ENCODE peak calls at places on chromosomes 1 and 21, in six cellular contexts. One of them, this sample, is unnamed.

GRCh38 chr1:93653656-93654055 is 28.0 kb downstream of the BCAR3 start:
- DNase-seq in breast epithelium: no peak
- DNase-seq in transverse colon: no peak
- DNase-seq in ovary: no peak
- DNase-seq in endothelial cell of umbilical vein: no peak
- DNase-seq in stomach: no peak
- DNase-seq in this sample: no peak

GRCh38 chr21:33380483-33380998 is 22.7 kb upstream of the IFNGR2 start:
- DNase-seq in breast epithelium: peak
- DNase-seq in transverse colon: peak
- DNase-seq in ovary: peak
- DNase-seq in endothelial cell of umbilical vein: peak
- DNase-seq in stomach: peak
- DNase-seq in this sample: peak

GRCh38 chr1:50268049-50268448 is 155.2 kb downstream of the DMRTA2 start:
- DNase-seq in breast epithelium: no peak
- DNase-seq in transverse colon: no peak
- DNase-seq in ovary: no peak
- DNase-seq in endothelial cell of umbilical vein: no peak
- DNase-seq in stomach: no peak
- DNase-seq in this sample: no peak

GRCh38 chr21:36186506-36187399 is 30.1 kb downstream of the DOP1B start:
- DNase-seq in breast epithelium: no peak
- DNase-seq in transverse colon: no peak
- DNase-seq in ovary: no peak
- DNase-seq in endothelial cell of umbilical vein: no peak
- DNase-seq in stomach: no peak
- DNase-seq in this sample: no peak

GRCh38 chr21:46150073-46150472 is 5.3 kb downstream of the FTCD start:
- DNase-seq in breast epithelium: peak
- DNase-seq in transverse colon: peak
- DNase-seq in ovary: peak
- DNase-seq in endothelial cell of umbilical vein: no peak
- DNase-seq in stomach: no peak
- DNase-seq in this sample: peak

GRCh38 chr1:22044690-22045420 is 7.7 kb upstream of the CDC42 start:
- DNase-seq in breast epithelium: no peak
- DNase-seq in transverse colon: no peak
- DNase-seq in ovary: no peak
- DNase-seq in endothelial cell of umbilical vein: no peak
- DNase-seq in stomach: no peak
- DNase-seq in this sample: no peak

GRCh38 chr1:240658312-240658975 is 46.5 kb upstream of the GREM2 start:
- DNase-seq in breast epithelium: no peak
- DNase-seq in transverse colon: no peak
- DNase-seq in ovary: no peak
- DNase-seq in endothelial cell of umbilical vein: no peak
- DNase-seq in stomach: no peak
- DNase-seq in this sample: no peak

GRCh38 chr1:202279806-202280205 is 61.9 kb downstream of the UBE2T start:
- DNase-seq in breast epithelium: no peak
- DNase-seq in transverse colon: no peak
- DNase-seq in ovary: no peak
- DNase-seq in endothelial cell of umbilical vein: peak
- DNase-seq in stomach: no peak
- DNase-seq in this sample: no peak

GRCh38 chr1:63798284-63798683 is 24.5 kb downstream of the ROR1 start:
- DNase-seq in breast epithelium: no peak
- DNase-seq in transverse colon: no peak
- DNase-seq in ovary: no peak
- DNase-seq in endothelial cell of umbilical vein: no peak
- DNase-seq in stomach: no peak
- DNase-seq in this sample: no peak

GRCh38 chr1:9238550-9238949 is 4.0 kb downstream of the H6PD start:
- DNase-seq in breast epithelium: no peak
- DNase-seq in transverse colon: no peak
- DNase-seq in ovary: no peak
- DNase-seq in endothelial cell of umbilical vein: peak
- DNase-seq in stomach: no peak
- DNase-seq in this sample: no peak

GRCh38 chr1:172340520-172340919 is 80.0 kb upstream of the C1orf105 start:
- DNase-seq in breast epithelium: no peak
- DNase-seq in transverse colon: no peak
- DNase-seq in ovary: no peak
- DNase-seq in endothelial cell of umbilical vein: no peak
- DNase-seq in stomach: no peak
- DNase-seq in this sample: no peak

GRCh38 chr1:205317311-205317917 is 4.1 kb downstream of the NUAK2 start:
- DNase-seq in breast epithelium: peak
- DNase-seq in transverse colon: peak
- DNase-seq in ovary: peak
- DNase-seq in endothelial cell of umbilical vein: peak
- DNase-seq in stomach: peak
- DNase-seq in this sample: peak

GRCh38 chr1:242754061-242754648 is 229.7 kb upstream of the PLD5 start:
- DNase-seq in breast epithelium: no peak
- DNase-seq in transverse colon: no peak
- DNase-seq in ovary: no peak
- DNase-seq in endothelial cell of umbilical vein: no peak
- DNase-seq in stomach: no peak
- DNase-seq in this sample: no peak

GRCh38 chr1:81664341-81664740 is 136.4 kb upstream of the ADGRL2 start:
- DNase-seq in breast epithelium: no peak
- DNase-seq in transverse colon: no peak
- DNase-seq in ovary: no peak
- DNase-seq in endothelial cell of umbilical vein: no peak
- DNase-seq in stomach: no peak
- DNase-seq in this sample: no peak

GRCh38 chr1:5751171-5751556 is 241.1 kb downstream of the NPHP4 start:
- DNase-seq in breast epithelium: peak
- DNase-seq in transverse colon: no peak
- DNase-seq in ovary: no peak
- DNase-seq in endothelial cell of umbilical vein: no peak
- DNase-seq in stomach: no peak
- DNase-seq in this sample: peak

GRCh38 chr1:111656093-111657017 is 36.8 kb downstream of the RAP1A start:
- DNase-seq in breast epithelium: no peak
- DNase-seq in transverse colon: peak
- DNase-seq in ovary: no peak
- DNase-seq in endothelial cell of umbilical vein: peak
- DNase-seq in stomach: no peak
- DNase-seq in this sample: no peak

GRCh38 chr1:28822779-28823178 is 10.8 kb downstream of the OPRD1 start:
- DNase-seq in breast epithelium: no peak
- DNase-seq in transverse colon: no peak
- DNase-seq in ovary: no peak
- DNase-seq in endothelial cell of umbilical vein: no peak
- DNase-seq in stomach: no peak
- DNase-seq in this sample: no peak

GRCh38 chr1:91176250-91176649 is 154.4 kb upstream of the ZNF644 start:
- DNase-seq in breast epithelium: no peak
- DNase-seq in transverse colon: no peak
- DNase-seq in ovary: no peak
- DNase-seq in endothelial cell of umbilical vein: no peak
- DNase-seq in stomach: no peak
- DNase-seq in this sample: no peak

GRCh38 chr1:91190996-91191395 is 169.2 kb upstream of the ZNF644 start:
- DNase-seq in breast epithelium: no peak
- DNase-seq in transverse colon: no peak
- DNase-seq in ovary: no peak
- DNase-seq in endothelial cell of umbilical vein: no peak
- DNase-seq in stomach: no peak
- DNase-seq in this sample: no peak

GRCh38 chr1:93629101-93630059 is 52.3 kb downstream of the BCAR3 start:
- DNase-seq in breast epithelium: no peak
- DNase-seq in transverse colon: peak
- DNase-seq in ovary: no peak
- DNase-seq in endothelial cell of umbilical vein: peak
- DNase-seq in stomach: no peak
- DNase-seq in this sample: no peak

GRCh38 chr1:201330541-201330940 is 46.9 kb downstream of the TNNT2 start:
- DNase-seq in breast epithelium: no peak
- DNase-seq in transverse colon: no peak
- DNase-seq in ovary: no peak
- DNase-seq in endothelial cell of umbilical vein: no peak
- DNase-seq in stomach: no peak
- DNase-seq in this sample: no peak

GRCh38 chr21:43842742-43843141 is 22.3 kb upstream of the AGPAT3 start:
- DNase-seq in breast epithelium: no peak
- DNase-seq in transverse colon: no peak
- DNase-seq in ovary: no peak
- DNase-seq in endothelial cell of umbilical vein: no peak
- DNase-seq in stomach: no peak
- DNase-seq in this sample: no peak

GRCh38 chr1:17579951-17580939 is 40.7 kb downstream of the ARHGEF10L start:
- DNase-seq in breast epithelium: no peak
- DNase-seq in transverse colon: peak
- DNase-seq in ovary: no peak
- DNase-seq in endothelial cell of umbilical vein: no peak
- DNase-seq in stomach: peak
- DNase-seq in this sample: peak

GRCh38 chr1:21764615-21765423 is 18.1 kb downstream of the USP48 start:
- DNase-seq in breast epithelium: no peak
- DNase-seq in transverse colon: no peak
- DNase-seq in ovary: no peak
- DNase-seq in endothelial cell of umbilical vein: peak
- DNase-seq in stomach: peak
- DNase-seq in this sample: peak

GRCh38 chr1:36178479-36179219 is 22.7 kb downstream of the MAP7D1 start:
- DNase-seq in breast epithelium: no peak
- DNase-seq in transverse colon: peak
- DNase-seq in ovary: no peak
- DNase-seq in endothelial cell of umbilical vein: no peak
- DNase-seq in stomach: peak
- DNase-seq in this sample: peak

GRCh38 chr1:26772687-26773086 is 15.1 kb upstream of the PIGV start:
- DNase-seq in breast epithelium: no peak
- DNase-seq in transverse colon: no peak
- DNase-seq in ovary: no peak
- DNase-seq in endothelial cell of umbilical vein: peak
- DNase-seq in stomach: no peak
- DNase-seq in this sample: no peak

GRCh38 chr1:171134194-171134924 is 43.7 kb downstream of the FMO3 start:
- DNase-seq in breast epithelium: no peak
- DNase-seq in transverse colon: no peak
- DNase-seq in ovary: no peak
- DNase-seq in endothelial cell of umbilical vein: no peak
- DNase-seq in stomach: no peak
- DNase-seq in this sample: no peak

GRCh38 chr1:157189986-157190982 is 52.1 kb upstream of the ETV3 start:
- DNase-seq in breast epithelium: no peak
- DNase-seq in transverse colon: no peak
- DNase-seq in ovary: no peak
- DNase-seq in endothelial cell of umbilical vein: no peak
- DNase-seq in stomach: no peak
- DNase-seq in this sample: no peak

GRCh38 chr1:77834771-77835334 is 53.6 kb upstream of the NEXN start:
- DNase-seq in breast epithelium: no peak
- DNase-seq in transverse colon: peak
- DNase-seq in ovary: no peak
- DNase-seq in endothelial cell of umbilical vein: peak
- DNase-seq in stomach: no peak
- DNase-seq in this sample: no peak

GRCh38 chr1:223007250-223007649 is 135.8 kb downstream of the TLR5 start:
- DNase-seq in breast epithelium: no peak
- DNase-seq in transverse colon: no peak
- DNase-seq in ovary: no peak
- DNase-seq in endothelial cell of umbilical vein: no peak
- DNase-seq in stomach: no peak
- DNase-seq in this sample: peak

GRCh38 chr1:223006794-223007193 is 136.3 kb downstream of the TLR5 start:
- DNase-seq in breast epithelium: no peak
- DNase-seq in transverse colon: no peak
- DNase-seq in ovary: no peak
- DNase-seq in endothelial cell of umbilical vein: no peak
- DNase-seq in stomach: no peak
- DNase-seq in this sample: no peak

GRCh38 chr1:223003549-223003948 is 139.5 kb downstream of the TLR5 start:
- DNase-seq in breast epithelium: no peak
- DNase-seq in transverse colon: no peak
- DNase-seq in ovary: no peak
- DNase-seq in endothelial cell of umbilical vein: no peak
- DNase-seq in stomach: no peak
- DNase-seq in this sample: no peak

GRCh38 chr1:223000549-223001135 is 142.4 kb downstream of the TLR5 start:
- DNase-seq in breast epithelium: no peak
- DNase-seq in transverse colon: no peak
- DNase-seq in ovary: no peak
- DNase-seq in endothelial cell of umbilical vein: no peak
- DNase-seq in stomach: no peak
- DNase-seq in this sample: peak

GRCh38 chr1:223001653-223002634 is 141.1 kb downstream of the TLR5 start:
- DNase-seq in breast epithelium: no peak
- DNase-seq in transverse colon: no peak
- DNase-seq in ovary: no peak
- DNase-seq in endothelial cell of umbilical vein: no peak
- DNase-seq in stomach: no peak
- DNase-seq in this sample: no peak
- TF ChIP-seq CTCF in breast epithelium: no peak
- TF ChIP-seq CTCF in transverse colon: no peak
- TF ChIP-seq CTCF in ovary: no peak
- TF ChIP-seq CTCF in endothelial cell of umbilical vein: peak
- TF ChIP-seq CTCF in stomach: no peak
- TF ChIP-seq CTCF in this sample: no peak

GRCh38 chr1:46246548-46247432 is 773 bp upstream of the RAD54L start:
- DNase-seq in breast epithelium: peak
- DNase-seq in transverse colon: peak
- DNase-seq in ovary: peak
- DNase-seq in endothelial cell of umbilical vein: no peak
- DNase-seq in stomach: no peak
- DNase-seq in this sample: peak
- TF ChIP-seq POLR2A in breast epithelium: no peak
- TF ChIP-seq POLR2A in transverse colon: peak
- TF ChIP-seq POLR2A in ovary: no peak
- TF ChIP-seq POLR2A in endothelial cell of umbilical vein: no peak
- TF ChIP-seq POLR2A in stomach: no peak
- TF ChIP-seq POLR2A in this sample: peak

DNA sequence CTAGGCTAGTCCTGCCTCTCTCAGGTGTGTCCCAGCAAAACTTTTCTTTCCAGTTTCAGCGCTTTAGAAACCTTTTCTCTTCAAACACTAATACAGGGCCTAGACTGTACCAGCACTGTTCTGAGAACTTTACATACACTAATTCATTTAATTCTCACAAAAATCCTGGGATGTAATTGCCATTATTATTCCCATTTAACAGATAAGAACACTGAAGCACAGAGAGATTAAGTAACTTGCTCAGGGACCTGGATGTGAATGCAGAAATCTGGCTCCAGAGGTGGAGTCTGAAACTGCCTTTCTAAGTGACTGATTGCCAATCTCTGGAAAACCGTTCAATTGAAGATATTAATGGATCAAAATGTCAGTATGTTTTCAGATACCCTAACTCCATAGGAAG is 849 bp upstream of the UCK2 start:
- DNase-seq in breast epithelium: no peak
- DNase-seq in transverse colon: no peak
- DNase-seq in ovary: no peak
- DNase-seq in endothelial cell of umbilical vein: no peak
- DNase-seq in stomach: no peak
- DNase-seq in this sample: no peak
- TF ChIP-seq CTCF in breast epithelium: no peak
- TF ChIP-seq CTCF in transverse colon: no peak
- TF ChIP-seq CTCF in ovary: no peak
- TF ChIP-seq CTCF in endothelial cell of umbilical vein: no peak
- TF ChIP-seq CTCF in stomach: no peak
- TF ChIP-seq CTCF in this sample: no peak

GRCh38 chr1:160539896-160540858 is 17.1 kb upstream of the SLAMF6 start:
- DNase-seq in breast epithelium: no peak
- DNase-seq in transverse colon: peak
- DNase-seq in ovary: no peak
- DNase-seq in endothelial cell of umbilical vein: peak
- DNase-seq in stomach: peak
- DNase-seq in this sample: no peak
- TF ChIP-seq POLR2A in breast epithelium: no peak
- TF ChIP-seq POLR2A in transverse colon: no peak
- TF ChIP-seq POLR2A in ovary: no peak
- TF ChIP-seq POLR2A in endothelial cell of umbilical vein: no peak
- TF ChIP-seq POLR2A in stomach: no peak
- TF ChIP-seq POLR2A in this sample: no peak